ENCODE peak calls at places on chromosomes 5 and 9, in seven cellular contexts. Y, R, Z, F, U, L and P are unnamed samples.
A peak's percentile ranks its signal among the peaks of the same experiment; 100 is the strongest.

GRCh38 chr9:109652971-109653370 is 127.0 kb upstream of the PALM2AKAP2 start:
- DNase-seq in Y (no peak), U (no peak), F (no peak), R (no peak), Z (no peak), L (no peak), P (no peak)

GRCh38 chr5:6448622-6449464 is at the start of gene UBE2QL1:
- DNase-seq in L (peak; percentile 33), F (no peak), U (no peak), Y (no peak), R (no peak), Z (peak; percentile 19), P (no peak)

GRCh38 chr5:142312399-142312798 is 12.4 kb downstream of the SPRY4 start:
- DNase-seq in Z (no peak), Y (no peak), U (no peak), L (no peak), F (no peak), R (no peak), P (no peak)

GRCh38 chr5:76388791-76389512 is 14.1 kb upstream of the IQGAP2 start:
- DNase-seq in R (no peak), Y (no peak), F (no peak), U (no peak), Z (no peak), L (no peak), P (no peak)

GRCh38 chr5:98308960-98309359 is 464.5 kb upstream of the RGMB start:
- DNase-seq in Y (no peak), R (no peak), F (no peak), U (no peak), Z (no peak), L (no peak), P (no peak)

GRCh38 chr5:93967923-93968322 is 226.5 kb upstream of the POU5F2 start:
- DNase-seq in L (no peak), R (no peak), Z (no peak), F (no peak), Y (no peak), U (no peak), P (no peak)

GRCh38 chr5:5523066-5523505 is 100.6 kb downstream of the ICE1 start:
- DNase-seq in R (no peak), Y (no peak), Z (no peak), F (no peak), L (no peak), U (no peak), P (no peak)

GRCh38 chr5:25334288-25334790 is 689.6 kb upstream of the CDH10 start:
- DNase-seq in U (no peak), L (no peak), Z (no peak), R (no peak), Y (no peak), F (no peak), P (no peak)

GRCh38 chr9:122190597-122191381 is 31.1 kb downstream of the MORN5 start:
- DNase-seq in Z (no peak), U (no peak), F (no peak), L (no peak), Y (no peak), R (no peak), P (no peak)

GRCh38 chr5:175410926-175411325 is 33.1 kb downstream of the DRD1 start:
- DNase-seq in L (no peak), F (no peak), U (no peak), R (no peak), Z (no peak), Y (no peak), P (no peak)

GRCh38 chr9:74770508-74771261 is 117.0 kb downstream of the TRPM6 start:
- DNase-seq in R (peak; percentile 61), U (no peak), L (no peak), Z (peak; percentile 16), Y (no peak), F (no peak), P (no peak)

GRCh38 chr5:174159327-174160247 is 114.1 kb downstream of the NSG2 start:
- DNase-seq in Y (no peak), L (no peak), F (peak; percentile 41), R (no peak), U (no peak), Z (no peak), P (no peak)

GRCh38 chr9:85978496-85978895 is 37.5 kb downstream of the NAA35 start:
- DNase-seq in Y (no peak), Z (no peak), U (no peak), F (no peak), L (no peak), R (no peak), P (no peak)

GRCh38 chr5:168808217-168808616 is 229.0 kb upstream of the PANK3 start:
- DNase-seq in Y (no peak), Z (no peak), F (no peak), R (no peak), L (no peak), U (no peak), P (no peak)

GRCh38 chr5:50320131-50320749 is 120.8 kb downstream of the EMB start:
- DNase-seq in Z (no peak), F (no peak), U (no peak), Y (no peak), R (no peak), L (no peak), P (no peak)

GRCh38 chr5:76831108-76831447 is 12.2 kb downstream of the F2RL1 start:
- DNase-seq in R (no peak), L (no peak), F (no peak), Z (no peak), Y (no peak), U (no peak), P (no peak)

GRCh38 chr9:69121155-69122085 is 52.7 kb upstream of the TJP2 start:
- DNase-seq in U (peak; percentile 83), L (peak; percentile 72), R (no peak), Y (no peak), F (no peak), Z (peak; percentile 73), P (no peak)

GRCh38 chr5:6574537-6574936 is 58.3 kb downstream of the NSUN2 start:
- DNase-seq in Y (no peak), Z (no peak), R (no peak), U (no peak), F (peak; percentile 46), L (no peak), P (no peak)

GRCh38 chr5:178467261-178468195 is 122.7 kb downstream of the COL23A1 start:
- DNase-seq in F (peak; percentile 67), Y (peak; percentile 80), R (no peak), Z (peak; percentile 46), U (no peak), L (no peak), P (no peak)

GRCh38 chr9:112971415-112971814 is 40.6 kb downstream of the ZNF883 start:
- DNase-seq in Z (peak; percentile 9), L (no peak), F (no peak), Y (no peak), R (no peak), U (no peak), P (no peak)
- TF ChIP-seq CTCF in Z (peak; percentile 14), L (no peak), F (no peak), Y (no peak), R (peak; percentile 39), U (peak; percentile 15), P (peak; percentile 9)

DNA sequence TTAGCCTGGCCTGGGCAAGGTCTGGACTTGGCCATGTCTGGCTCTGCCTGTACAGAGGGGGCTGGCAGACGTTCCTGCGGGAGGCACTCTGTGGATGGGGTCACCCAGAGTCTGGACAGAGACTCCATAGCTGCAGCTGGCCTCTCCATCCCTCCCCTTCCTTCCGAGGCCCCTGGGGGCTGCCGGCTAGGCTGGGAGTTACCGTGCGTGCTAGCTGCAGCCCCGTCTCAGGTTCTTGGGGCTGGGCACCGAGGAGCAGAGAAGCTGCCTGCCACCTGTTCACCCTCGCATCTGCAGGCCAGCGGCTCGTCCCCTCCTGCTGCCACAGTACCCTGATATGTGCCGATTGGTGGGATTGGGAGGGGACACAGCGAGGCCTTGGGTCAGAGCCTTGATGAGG is 63.4 kb downstream of the RXRA start:
- DNase-seq in Y (no peak), R (no peak), U (no peak), Z (no peak), L (no peak), F (no peak), P (no peak)
- H3K4me1 ChIP-seq in Y (peaks cover 86% of the 10 kb centered on the region), R (no peaks in the 10 kb centered on the region), U (peaks cover 23% of the 10 kb centered on the region), Z (peaks cover 57% of the 10 kb centered on the region), L (peaks cover 46% of the 10 kb centered on the region), F (peaks cover 78% of the 10 kb centered on the region), P (peaks cover 98% of the 10 kb centered on the region)

DNA sequence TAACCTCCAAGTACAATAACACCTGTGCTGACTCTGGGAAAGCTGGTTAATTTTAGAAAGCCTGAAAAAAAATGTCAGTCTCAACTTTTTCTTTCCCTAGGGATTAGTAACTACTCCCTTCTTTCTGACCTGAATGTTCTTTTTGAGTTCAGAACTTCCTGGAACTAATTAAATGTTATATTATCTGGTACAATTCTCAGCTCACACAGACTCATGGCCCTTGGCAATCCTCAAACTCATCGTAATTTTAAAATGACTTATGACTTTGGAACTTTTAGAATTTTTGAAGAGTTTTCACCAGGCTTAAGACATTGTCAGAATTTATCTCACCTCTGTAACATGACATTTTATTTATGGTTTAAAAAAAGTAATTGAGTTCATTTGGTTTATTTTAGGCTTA is 315.0 kb downstream of the FER start:
- DNase-seq in L (no peak), Y (no peak), R (no peak), U (no peak), Z (no peak), F (no peak), P (no peak)
- TF ChIP-seq POLR2A in L (no peak), Y (no peak), R (no peak), U (no peak), Z (no peak), F (no peak), P (no peak)

DNA sequence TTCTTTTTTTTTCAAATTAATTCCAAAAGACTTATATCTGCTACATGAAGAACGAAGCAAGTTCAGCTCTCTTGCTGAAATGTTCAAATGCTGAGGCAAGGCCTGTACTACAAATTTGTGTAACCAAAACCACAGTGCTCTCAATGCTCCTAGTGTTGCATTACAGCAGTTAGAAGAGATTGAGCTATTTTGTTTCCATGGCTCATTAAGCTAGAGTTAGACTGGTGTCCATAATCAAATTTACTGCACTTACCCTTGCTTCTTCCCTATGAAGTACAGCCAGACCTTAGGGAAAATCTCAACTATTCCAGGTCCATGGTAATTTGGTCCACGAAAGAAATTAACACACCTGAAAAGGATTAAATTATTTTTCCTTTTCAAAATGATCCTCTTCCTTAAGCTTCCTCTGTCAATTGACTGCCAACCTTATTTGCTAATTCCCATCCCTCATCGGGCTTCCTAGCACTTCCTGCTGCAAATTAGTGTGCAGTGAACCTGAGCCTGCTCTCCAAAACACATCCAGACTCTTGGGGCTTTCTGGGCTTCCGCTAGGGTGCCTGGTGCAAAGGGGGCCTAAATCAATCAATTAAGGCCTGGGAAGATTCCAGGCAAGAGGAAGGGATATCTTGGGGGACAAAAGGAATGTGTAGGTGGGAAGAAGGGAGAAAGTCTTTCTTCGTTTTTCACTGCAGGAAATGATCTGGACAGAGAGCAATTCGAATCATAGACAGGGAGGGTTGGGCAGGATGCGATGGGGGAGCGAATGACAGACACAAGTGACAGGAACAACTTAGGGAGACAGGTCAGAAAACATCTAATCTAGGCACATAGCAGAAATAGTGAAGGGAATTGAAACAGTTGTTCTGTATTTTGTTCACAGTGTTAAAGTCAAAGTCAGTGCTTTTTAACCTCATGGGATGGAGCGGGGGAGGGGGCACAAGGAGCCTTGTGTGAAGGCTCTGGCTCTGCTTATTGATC is 542.4 kb downstream of the RAB3C start:
- DNase-seq in R (no peak), L (no peak), F (no peak), Y (no peak), Z (no peak), U (no peak), P (no peak)
- TF ChIP-seq CTCF in R (no peak), L (no peak), F (no peak), Y (no peak), Z (no peak), U (no peak), P (no peak)

GRCh38 chr9:98185021-98185567 is 7.3 kb downstream of the CORO2A start:
- DNase-seq in L (no peak), U (no peak), Y (no peak), F (no peak), R (no peak), Z (no peak), P (no peak)
- H3K4me1 ChIP-seq in L (no peaks in the 10 kb centered on the region), U (no peaks in the 10 kb centered on the region), Y (no peaks in the 10 kb centered on the region), F (no peaks in the 10 kb centered on the region), R (peaks cover 64% of the 10 kb centered on the region), Z (peaks cover 1% of the 10 kb centered on the region), P (peaks cover 29% of the 10 kb centered on the region)